ENCODE peak calls at places on chromosomes 16 and 17, in eight cellular contexts. F, E, Y, J, H, W, G and Z are unnamed samples.

GRCh38 chr16:13480801-13481200 is 439.2 kb upstream of the ERCC4 start:
- DNase-seq in Y (no peak), J (no peak), W (no peak), G (peak; percentile 72), F (no peak), E (no peak), H (no peak), Z (no peak)

GRCh38 chr16:13436641-13437423 is 483.1 kb upstream of the ERCC4 start:
- DNase-seq in F (peak; percentile 32), Y (peak; percentile 42), H (peak; percentile 35), J (peak; percentile 84), G (peak; percentile 64), W (no peak), E (no peak), Z (no peak)

GRCh38 chr17:72631568-72631967 is 460.9 kb downstream of the SLC39A11 start:
- DNase-seq in G (peak; percentile 89), Y (no peak), F (no peak), W (no peak), J (no peak), H (no peak), E (no peak), Z (no peak)

GRCh38 chr17:56699186-56699895 is 105.8 kb downstream of the NOG start:
- DNase-seq in J (peak; percentile 93), F (peak; percentile 100), W (peak; percentile 72), H (peak; percentile 69), E (peak; percentile 80), G (peak; percentile 99), Y (peak; percentile 96), Z (peak; percentile 9)

GRCh38 chr17:32341857-32342602 is at the start of gene C17orf75:
- DNase-seq in F (peak; percentile 71), G (peak; percentile 82), W (no peak), J (peak; percentile 84), Y (peak; percentile 77), E (peak; percentile 87), H (no peak), Z (peak; percentile 58)

GRCh38 chr16:10112021-10112420 is 70.2 kb downstream of the GRIN2A start:
- DNase-seq in G (peak; percentile 9), H (no peak), E (no peak), W (no peak), Y (no peak), J (no peak), F (no peak), Z (no peak)

GRCh38 chr17:5809056-5809455 is 224.7 kb upstream of the NLRP1 start:
- DNase-seq in F (no peak), G (no peak), Y (no peak), W (no peak), E (no peak), H (no peak), J (no peak), Z (no peak)

GRCh38 chr16:168424-168823 is 2.6 kb downstream of the HBM start:
- DNase-seq in E (no peak), J (no peak), F (no peak), W (no peak), Y (no peak), H (no peak), G (no peak), Z (no peak)

GRCh38 chr17:70636517-70637133 is 467.3 kb downstream of the KCNJ2 start:
- DNase-seq in W (no peak), E (peak; percentile 65), J (peak; percentile 58), G (peak; percentile 30), F (peak; percentile 38), Y (peak; percentile 58), H (no peak), Z (peak; percentile 39)

GRCh38 chr17:8405499-8406016 is 7.9 kb upstream of the RNF222 start:
- DNase-seq in G (no peak), F (no peak), W (no peak), J (no peak), Y (no peak), H (no peak), E (no peak), Z (no peak)

GRCh38 chr16:79310734-79311133 is 289.8 kb downstream of the MAF start:
- DNase-seq in J (no peak), F (no peak), W (no peak), Y (no peak), E (no peak), G (no peak), H (no peak), Z (no peak)

GRCh38 chr17:81607431-81607830 is 29.5 kb downstream of the NPLOC4 start:
- DNase-seq in E (no peak), Y (peak; percentile 24), G (no peak), J (no peak), H (no peak), W (no peak), F (peak; percentile 86), Z (no peak)

GRCh38 chr16:84484579-84485254 is 19.7 kb downstream of the MEAK7 start:
- DNase-seq in W (no peak), J (peak; percentile 70), G (no peak), H (peak; percentile 38), F (peak; percentile 41), Y (peak; percentile 56), E (peak; percentile 76), Z (peak; percentile 69)

GRCh38 chr16:2964416-2965223 is 545 bp downstream of the KREMEN2 start:
- DNase-seq in F (no peak), Y (no peak), H (no peak), E (peak; percentile 95), G (peak; percentile 70), W (no peak), J (peak; percentile 79), Z (peak; percentile 71)

GRCh38 chr17:36942031-36942599 is 4.8 kb downstream of the LHX1 start:
- DNase-seq in F (no peak), G (no peak), Y (no peak), E (peak; percentile 62), J (no peak), W (no peak), H (no peak), Z (no peak)

GRCh38 chr17:38749222-38750043 is 1.3 kb upstream of the PCGF2 start:
- DNase-seq in H (no peak), G (peak; percentile 67), W (peak; percentile 43), E (peak; percentile 91), J (peak; percentile 74), Y (peak; percentile 63), F (peak; percentile 74), Z (peak; percentile 67)

GRCh38 chr16:566475-567361 is at the start of gene NHLRC4:
- DNase-seq in J (peak; percentile 80), E (peak; percentile 84), W (no peak), F (peak; percentile 31), H (no peak), Y (peak; percentile 39), G (no peak), Z (peak; percentile 43)

GRCh38 chr17:33290156-33290697 is 2.9 kb downstream of the ASIC2 start:
- DNase-seq in J (no peak), H (no peak), F (no peak), G (no peak), Y (no peak), W (no peak), E (no peak), Z (no peak)

GRCh38 chr16:23962001-23962400 is 126.2 kb downstream of the PRKCB start:
- DNase-seq in Y (no peak), G (no peak), W (no peak), H (no peak), E (no peak), F (no peak), J (no peak), Z (no peak)

GRCh38 chr17:59754547-59754946 is 47.1 kb downstream of the VMP1 start:
- DNase-seq in W (peak; percentile 55), H (peak; percentile 81), F (peak; percentile 100), Y (peak; percentile 99), G (peak; percentile 96), E (no peak), J (peak; percentile 31), Z (no peak)

GRCh38 chr17:45145035-45145389 is 3.3 kb upstream of the HEXIM1 start:
- DNase-seq in F (no peak), H (no peak), G (no peak), J (no peak), E (no peak), W (no peak), Y (no peak), Z (no peak)

GRCh38 chr16:65121870-65122723 is at the start of gene CDH11:
- DNase-seq in H (no peak), J (peak; percentile 90), G (peak; percentile 3), E (peak; percentile 78), F (peak; percentile 91), W (peak; percentile 87), Y (peak; percentile 91), Z (peak; percentile 30)
- TF ChIP-seq CTCF in H (no peak), J (peak; percentile 45), G (peak; percentile 11), E (no peak), F (peak; percentile 32), W (peak; percentile 31), Y (peak; percentile 41), Z (peak; percentile 54)

GRCh38 chr17:74354123-74354522 is 7.5 kb downstream of the BTBD17 start:
- DNase-seq in E (peak; percentile 91), W (no peak), Y (no peak), J (peak; percentile 75), G (no peak), F (peak; percentile 7), H (no peak), Z (peak; percentile 79)
- TF ChIP-seq CTCF in E (peak; percentile 77), W (no peak), Y (no peak), J (peak; percentile 48), G (no peak), F (no peak), H (peak; percentile 74), Z (peak; percentile 74)

DNA sequence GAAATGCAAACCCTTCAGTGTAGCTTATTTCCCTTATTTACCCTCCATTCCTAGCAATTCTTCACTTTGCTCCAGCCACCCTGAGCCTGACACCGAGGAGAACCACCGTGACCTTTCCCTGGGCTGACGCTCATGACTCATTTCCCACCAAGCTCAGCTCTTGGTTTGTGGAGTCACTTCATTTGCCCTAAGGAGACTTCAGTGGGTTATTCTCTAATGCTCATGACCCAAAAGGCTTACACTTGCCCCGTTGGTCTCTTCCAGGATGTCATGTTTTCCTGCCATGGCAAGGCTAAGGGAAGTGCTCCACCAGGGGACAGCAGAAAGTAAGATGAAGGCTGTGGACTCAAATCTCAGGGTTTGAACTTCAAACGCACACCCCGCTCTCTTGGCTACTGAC is 161.0 kb downstream of the CBLN1 start:
- DNase-seq in H (no peak), F (no peak), G (peak; percentile 6), Y (no peak), J (no peak), E (no peak), W (no peak), Z (no peak)
- TF ChIP-seq CTCF in H (no peak), F (no peak), G (no peak), Y (no peak), J (no peak), E (peak; percentile 23), W (no peak), Z (no peak)

DNA sequence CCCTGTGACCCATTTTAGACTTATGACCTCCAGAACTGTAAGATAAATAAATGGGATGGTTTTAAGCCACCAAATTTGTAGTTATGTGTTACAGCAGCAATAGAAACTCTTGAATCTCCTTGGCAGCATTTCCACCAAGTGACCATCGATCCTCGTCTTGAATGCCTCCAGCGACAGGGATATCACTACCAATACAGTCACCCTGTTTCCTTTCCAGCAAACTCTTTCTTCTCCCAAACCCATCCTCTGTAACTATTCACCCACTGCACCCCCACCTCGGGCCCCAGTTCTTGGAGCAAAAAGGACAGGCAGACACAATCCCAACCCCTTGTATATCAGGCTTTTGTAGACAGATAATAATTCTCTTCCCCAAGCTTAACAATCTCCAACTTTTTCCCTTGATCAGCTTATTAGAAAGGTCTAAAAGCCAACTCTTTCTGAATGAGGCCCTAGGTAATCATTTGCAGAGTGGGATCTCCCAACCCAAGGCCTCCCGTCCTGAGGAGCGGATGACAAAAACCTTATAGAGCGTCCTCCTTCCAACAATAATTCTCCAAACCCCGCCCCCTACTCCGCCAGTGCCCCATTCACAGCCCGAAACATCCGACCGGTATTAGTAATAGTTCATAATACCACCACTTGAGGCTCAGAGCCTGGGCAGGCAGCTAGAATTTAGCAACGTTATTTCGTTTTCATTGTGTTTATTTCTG is 14.7 kb upstream of the PLLP start:
- DNase-seq in G (no peak), W (no peak), H (no peak), E (peak; percentile 79), F (no peak), Y (no peak), J (peak; percentile 89), Z (peak; percentile 47)
- TF ChIP-seq CTCF in G (peak; percentile 25), W (no peak), H (no peak), E (no peak), F (no peak), Y (peak; percentile 2), J (no peak), Z (no peak)